ENCODE peak calls at places on chromosomes 16 and 17, in nine cellular contexts. One of them, this sample, is unnamed.

GRCh38 chr16:30893082-30893743 is 664 bp downstream of the BCL7C start:
- DNase-seq in A549: no peak
- DNase-seq in NCI-H2171: no peak
- DNase-seq in nucleus accumbens: no peak
- DNase-seq in neuronal stem cell: no peak
- DNase-seq in tibial artery: no peak
- DNase-seq in AG08395: no peak
- DNase-seq in astrocyte of the spinal cord: no peak
- DNase-seq in activated CD4-positive, alpha-beta T cell treated with anti-CD3 and anti-CD28 coated beads for 24 hours: no peak
- DNase-seq in this sample: no peak

GRCh38 chr16:23584186-23585076 is 11.7 kb downstream of the NDUFAB1 start:
- DNase-seq in tibial artery: no peak
- DNase-seq in A549: no peak
- DNase-seq in AG08395: no peak
- DNase-seq in neuronal stem cell: no peak
- DNase-seq in NCI-H2171: no peak
- DNase-seq in astrocyte of the spinal cord: no peak
- DNase-seq in activated CD4-positive, alpha-beta T cell treated with anti-CD3 and anti-CD28 coated beads for 24 hours: no peak
- DNase-seq in nucleus accumbens: no peak
- DNase-seq in this sample: no peak

GRCh38 chr16:89449726-89450335 is 40.5 kb downstream of the ANKRD11 start:
- DNase-seq in astrocyte of the spinal cord: no peak
- DNase-seq in tibial artery: no peak
- DNase-seq in NCI-H2171: no peak
- DNase-seq in neuronal stem cell: no peak
- DNase-seq in activated CD4-positive, alpha-beta T cell treated with anti-CD3 and anti-CD28 coated beads for 24 hours: no peak
- DNase-seq in nucleus accumbens: no peak
- DNase-seq in AG08395: no peak
- DNase-seq in A549: no peak
- DNase-seq in this sample: no peak

GRCh38 chr17:82217530-82218204 is 5.0 kb upstream of the CCDC57 start:
- DNase-seq in astrocyte of the spinal cord: peak; percentile 87
- DNase-seq in AG08395: peak; percentile 84
- DNase-seq in activated CD4-positive, alpha-beta T cell treated with anti-CD3 and anti-CD28 coated beads for 24 hours: no peak
- DNase-seq in neuronal stem cell: no peak
- DNase-seq in A549: peak; percentile 83
- DNase-seq in nucleus accumbens: no peak
- DNase-seq in tibial artery: peak; percentile 91
- DNase-seq in NCI-H2171: no peak
- DNase-seq in this sample: no peak

GRCh38 chr16:23278031-23278430 is 24.1 kb upstream of the SCNN1B start:
- DNase-seq in nucleus accumbens: no peak
- DNase-seq in activated CD4-positive, alpha-beta T cell treated with anti-CD3 and anti-CD28 coated beads for 24 hours: no peak
- DNase-seq in astrocyte of the spinal cord: no peak
- DNase-seq in NCI-H2171: no peak
- DNase-seq in A549: no peak
- DNase-seq in neuronal stem cell: no peak
- DNase-seq in tibial artery: no peak
- DNase-seq in AG08395: no peak
- DNase-seq in this sample: no peak

GRCh38 chr17:16036261-16036660 is 36.6 kb downstream of the TTC19 start:
- DNase-seq in NCI-H2171: no peak
- DNase-seq in A549: no peak
- DNase-seq in nucleus accumbens: no peak
- DNase-seq in AG08395: no peak
- DNase-seq in astrocyte of the spinal cord: no peak
- DNase-seq in neuronal stem cell: no peak
- DNase-seq in activated CD4-positive, alpha-beta T cell treated with anti-CD3 and anti-CD28 coated beads for 24 hours: no peak
- DNase-seq in tibial artery: no peak
- DNase-seq in this sample: no peak

GRCh38 chr16:27123795-27124194 is 57.1 kb downstream of the C16orf82 start:
- DNase-seq in neuronal stem cell: no peak
- DNase-seq in NCI-H2171: no peak
- DNase-seq in nucleus accumbens: no peak
- DNase-seq in A549: no peak
- DNase-seq in tibial artery: no peak
- DNase-seq in activated CD4-positive, alpha-beta T cell treated with anti-CD3 and anti-CD28 coated beads for 24 hours: no peak
- DNase-seq in AG08395: no peak
- DNase-seq in astrocyte of the spinal cord: no peak
- DNase-seq in this sample: no peak

GRCh38 chr17:17900615-17901520 is 64.1 kb upstream of the SREBF1 start:
- DNase-seq in astrocyte of the spinal cord: peak; percentile 98
- DNase-seq in neuronal stem cell: no peak
- DNase-seq in NCI-H2171: no peak
- DNase-seq in nucleus accumbens: no peak
- DNase-seq in A549: peak; percentile 85
- DNase-seq in AG08395: peak; percentile 97
- DNase-seq in tibial artery: peak; percentile 93
- DNase-seq in activated CD4-positive, alpha-beta T cell treated with anti-CD3 and anti-CD28 coated beads for 24 hours: no peak
- DNase-seq in this sample: peak; percentile 65

GRCh38 chr17:80924111-80924806 is 67.4 kb upstream of the CHMP6 start:
- DNase-seq in neuronal stem cell: no peak
- DNase-seq in A549: no peak
- DNase-seq in nucleus accumbens: no peak
- DNase-seq in NCI-H2171: no peak
- DNase-seq in astrocyte of the spinal cord: no peak
- DNase-seq in tibial artery: peak; percentile 54
- DNase-seq in AG08395: no peak
- DNase-seq in activated CD4-positive, alpha-beta T cell treated with anti-CD3 and anti-CD28 coated beads for 24 hours: no peak
- DNase-seq in this sample: no peak

GRCh38 chr17:45143767-45144198 is 4.5 kb upstream of the HEXIM1 start:
- DNase-seq in A549: no peak
- DNase-seq in AG08395: peak; percentile 76
- DNase-seq in astrocyte of the spinal cord: peak; percentile 80
- DNase-seq in neuronal stem cell: no peak
- DNase-seq in activated CD4-positive, alpha-beta T cell treated with anti-CD3 and anti-CD28 coated beads for 24 hours: no peak
- DNase-seq in NCI-H2171: no peak
- DNase-seq in tibial artery: peak; percentile 98
- DNase-seq in nucleus accumbens: peak; percentile 46
- DNase-seq in this sample: no peak

GRCh38 chr16:68605746-68606145 is 39.4 kb upstream of the CDH3 start:
- DNase-seq in activated CD4-positive, alpha-beta T cell treated with anti-CD3 and anti-CD28 coated beads for 24 hours: no peak
- DNase-seq in astrocyte of the spinal cord: no peak
- DNase-seq in nucleus accumbens: no peak
- DNase-seq in AG08395: no peak
- DNase-seq in A549: no peak
- DNase-seq in tibial artery: no peak
- DNase-seq in NCI-H2171: no peak
- DNase-seq in neuronal stem cell: no peak
- DNase-seq in this sample: no peak